ENCODE peak calls at places on chromosomes 11 and 22, in four cellular contexts. One of them, this sample, is unnamed.
A peak's percentile ranks its signal among the peaks of the same experiment; 100 is the strongest.

GRCh38 chr11:57680552-57680874 is 12.6 kb downstream of the ZDHHC5 start:
- DNase-seq in cardiac fibroblast: peak; percentile 45
- DNase-seq in activated CD4-positive, CD25-positive, alpha-beta regulatory T cell: no peak
- DNase-seq in RCC 7860: peak; percentile 40
- DNase-seq in this sample: no peak

GRCh38 chr11:66313321-66314185 is 3.3 kb downstream of the CD248 start:
- DNase-seq in RCC 7860: no peak
- DNase-seq in activated CD4-positive, CD25-positive, alpha-beta regulatory T cell: no peak
- DNase-seq in cardiac fibroblast: peak; percentile 58
- DNase-seq in this sample: peak; percentile 67

GRCh38 chr11:20276661-20277000 is 86.9 kb upstream of the HTATIP2 start:
- DNase-seq in cardiac fibroblast: no peak
- DNase-seq in activated CD4-positive, CD25-positive, alpha-beta regulatory T cell: no peak
- DNase-seq in RCC 7860: no peak
- DNase-seq in this sample: no peak

GRCh38 chr22:48900626-48901025 is 927.0 kb downstream of the BRD1 start:
- DNase-seq in activated CD4-positive, CD25-positive, alpha-beta regulatory T cell: no peak
- DNase-seq in cardiac fibroblast: no peak
- DNase-seq in RCC 7860: no peak
- DNase-seq in this sample: no peak

GRCh38 chr22:27139935-27140493 is 482.6 kb downstream of the MIAT start:
- DNase-seq in cardiac fibroblast: peak; percentile 83
- DNase-seq in activated CD4-positive, CD25-positive, alpha-beta regulatory T cell: no peak
- DNase-seq in RCC 7860: peak; percentile 93
- DNase-seq in this sample: no peak

GRCh38 chr11:130070109-130070828 is 575 bp downstream of the APLP2 start:
- DNase-seq in cardiac fibroblast: peak; percentile 36
- DNase-seq in RCC 7860: no peak
- DNase-seq in activated CD4-positive, CD25-positive, alpha-beta regulatory T cell: no peak
- DNase-seq in this sample: peak; percentile 61

GRCh38 chr11:28677719-28678118 is 569.5 kb downstream of the METTL15 start:
- DNase-seq in activated CD4-positive, CD25-positive, alpha-beta regulatory T cell: no peak
- DNase-seq in cardiac fibroblast: no peak
- DNase-seq in RCC 7860: no peak
- DNase-seq in this sample: no peak

GRCh38 chr22:35955546-35955945 is 73.1 kb downstream of the RBFOX2 start:
- DNase-seq in activated CD4-positive, CD25-positive, alpha-beta regulatory T cell: no peak
- DNase-seq in cardiac fibroblast: no peak
- DNase-seq in RCC 7860: no peak
- DNase-seq in this sample: no peak

GRCh38 chr11:17719940-17720795 is 797 bp downstream of the MYOD1 start:
- DNase-seq in RCC 7860: no peak
- DNase-seq in activated CD4-positive, CD25-positive, alpha-beta regulatory T cell: no peak
- DNase-seq in cardiac fibroblast: peak; percentile 12
- DNase-seq in this sample: no peak

GRCh38 chr11:131370090-131370751 is at the start of gene NTM:
- DNase-seq in RCC 7860: peak; percentile 13
- DNase-seq in cardiac fibroblast: peak; percentile 69
- DNase-seq in activated CD4-positive, CD25-positive, alpha-beta regulatory T cell: no peak
- DNase-seq in this sample: peak; percentile 65

GRCh38 chr11:126169291-126169690 is 42.2 kb downstream of the RPUSD4 start:
- DNase-seq in cardiac fibroblast: no peak
- DNase-seq in RCC 7860: no peak
- DNase-seq in activated CD4-positive, CD25-positive, alpha-beta regulatory T cell: no peak
- DNase-seq in this sample: no peak

This sample was measured in Right ventricle myocardium superior.